ENCODE peak calls at places on chromosomes 5 and 9, in ten cellular contexts. H is fibroblast of lung, E is GM23248, B is GM12865, X is HCT116, U is OCI-LY7, C is heart left ventricle, S is IMR-90, V is A549, J is SK-N-MC. R is an unnamed sample.

GRCh38 chr5:54964405-54964804 is 21.0 kb downstream of the ESM1 start:
- DNase-seq in H (no peak), E (no peak), B (no peak), X (no peak), U (no peak), C (no peak), S (no peak), V (no peak), J (no peak), R (no peak)

GRCh38 chr5:177320879-177321278 is 9.2 kb upstream of the MXD3 start:
- DNase-seq in H (no peak), E (no peak), B (peak), X (no peak), U (no peak), C (no peak), S (no peak), V (no peak), J (no peak), R (no peak)

GRCh38 chr9:120779227-120779626 is 14.0 kb downstream of the FBXW2 start:
- DNase-seq in H (no peak), E (no peak), B (no peak), X (no peak), U (no peak), C (no peak), S (no peak), V (no peak), J (no peak), R (no peak)

GRCh38 chr5:90119531-90119940 is 290.0 kb downstream of the CETN3 start:
- DNase-seq in H (peak), E (no peak), B (no peak), X (no peak), U (no peak), C (no peak), S (no peak), V (peak), J (peak), R (peak)

GRCh38 chr9:129609486-129610192 is 11.3 kb downstream of the C9orf50 start:
- DNase-seq in H (peak), E (peak), B (peak), X (no peak), U (peak), C (peak), S (no peak), V (peak), J (no peak), R (peak)

GRCh38 chr5:141839015-141839513 is 39.1 kb downstream of the PCDH1 start:
- DNase-seq in H (peak), E (peak), B (no peak), X (no peak), U (peak), C (no peak), S (no peak), V (no peak), J (no peak), R (peak)

GRCh38 chr9:37693265-37693664 is 42.5 kb downstream of the FRMPD1 start:
- DNase-seq in H (no peak), E (peak), B (no peak), X (no peak), U (no peak), C (no peak), S (peak), V (no peak), J (no peak), R (no peak)

GRCh38 chr5:13745508-13745907 is 199.0 kb downstream of the DNAH5 start:
- DNase-seq in H (peak), E (peak), B (no peak), X (no peak), U (no peak), C (no peak), S (peak), V (peak), J (no peak), R (no peak)

GRCh38 chr5:55533806-55534435 is 843 bp downstream of the PLPP1 start:
- DNase-seq in H (peak), E (peak), B (peak), X (no peak), U (peak), C (no peak), S (peak), V (peak), J (no peak), R (peak)

GRCh38 chr5:100560860-100561259 is 25.7 kb downstream of the FAM174A start:
- DNase-seq in H (peak), E (no peak), B (no peak), X (no peak), U (no peak), C (no peak), S (peak), V (no peak), J (no peak), R (no peak)

GRCh38 chr5:139474815-139475791 is 4.3 kb downstream of the SMIM33 start:
- DNase-seq in H (peak), E (peak), B (no peak), X (no peak), U (no peak), C (no peak), S (peak), V (no peak), J (peak), R (peak)

GRCh38 chr9:26261503-26262330 is 583.5 kb upstream of the TUSC1 start:
- DNase-seq in H (peak), E (peak), B (no peak), X (no peak), U (no peak), C (no peak), S (peak), V (peak), J (no peak), R (peak)

GRCh38 chr5:60092671-60093422 is 199.3 kb upstream of the PDE4D start:
- DNase-seq in H (peak), E (peak), B (no peak), X (no peak), U (no peak), C (no peak), S (peak), V (peak), J (no peak), R (no peak)

GRCh38 chr9:93452710-93453046 is 703 bp downstream of the FAM120AOS start:
- DNase-seq in H (no peak), E (peak), B (no peak), X (no peak), U (no peak), C (peak), S (no peak), V (no peak), J (no peak), R (no peak)

GRCh38 chr5:157431544-157432200 is 28.3 kb upstream of the NIPAL4 start:
- DNase-seq in H (peak), E (peak), B (peak), X (peak), U (peak), C (no peak), S (peak), V (peak), J (no peak), R (peak)

GRCh38 chr9:79661926-79662552 is 90.3 kb downstream of the TLE4 start:
- DNase-seq in H (no peak), E (no peak), B (no peak), X (no peak), U (no peak), C (no peak), S (no peak), V (no peak), J (no peak), R (no peak)

GRCh38 chr9:76415731-76416130 is 21.5 kb upstream of the RFK start:
- DNase-seq in H (peak), E (no peak), B (no peak), X (no peak), U (no peak), C (no peak), S (no peak), V (no peak), J (no peak), R (peak)

GRCh38 chr9:110468950-110469349 is 110.6 kb downstream of the SVEP1 start:
- DNase-seq in H (no peak), E (no peak), B (no peak), X (no peak), U (no peak), C (no peak), S (no peak), V (no peak), J (no peak), R (no peak)

GRCh38 chr9:12776775-12777055 is 1.9 kb downstream of the LURAP1L start:
- DNase-seq in H (peak), E (peak), B (no peak), X (no peak), U (no peak), C (no peak), S (peak), V (no peak), J (no peak), R (peak)

GRCh38 chr9:69370430-69370829 is 45.4 kb downstream of the ENTREP1 start:
- DNase-seq in H (peak), E (no peak), B (no peak), X (no peak), U (no peak), C (no peak), S (no peak), V (no peak), J (no peak), R (peak)

GRCh38 chr9:129331366-129331765 is 153.3 kb upstream of the IER5L start:
- DNase-seq in H (peak), E (peak), B (no peak), X (no peak), U (no peak), C (no peak), S (no peak), V (no peak), J (no peak), R (no peak)

GRCh38 chr9:129886226-129887174 is 51.2 kb downstream of the USP20 start:
- DNase-seq in H (no peak), E (no peak), B (peak), X (no peak), U (no peak), C (no peak), S (no peak), V (no peak), J (no peak), R (peak)

GRCh38 chr5:158174918-158175663 is 316.1 kb upstream of the CLINT1 start:
- DNase-seq in H (peak), E (peak), B (peak), X (peak), U (peak), C (peak), S (peak), V (peak), J (peak), R (peak)

GRCh38 chr5:124748687-124749594 is 2.5 kb upstream of the ZNF608 start:
- DNase-seq in H (peak), E (peak), B (peak), X (peak), U (peak), C (peak), S (peak), V (peak), J (peak), R (peak)

GRCh38 chr9:70408393-70409040 is 5.9 kb downstream of the KLF9 start:
- DNase-seq in H (peak), E (no peak), B (no peak), X (no peak), U (no peak), C (no peak), S (no peak), V (no peak), J (no peak), R (no peak)

GRCh38 chr5:179312557-179313235 is 32.6 kb downstream of the ADAMTS2 start:
- DNase-seq in H (no peak), E (no peak), B (no peak), X (no peak), U (no peak), C (peak), S (peak), V (no peak), J (no peak), R (no peak)

GRCh38 chr9:93270976-93271375 is 87.0 kb downstream of the WNK2 start:
- DNase-seq in H (no peak), E (no peak), B (peak), X (no peak), U (peak), C (no peak), S (no peak), V (no peak), J (no peak), R (no peak)

GRCh38 chr9:12833701-12834100 is 58.9 kb downstream of the LURAP1L start:
- DNase-seq in H (no peak), E (no peak), B (no peak), X (no peak), U (no peak), C (no peak), S (no peak), V (no peak), J (no peak), R (no peak)

GRCh38 chr5:34452170-34452828 is 203.8 kb upstream of the RAI14 start:
- DNase-seq in H (peak), E (peak), B (peak), X (peak), U (no peak), C (no peak), S (peak), V (no peak), J (no peak), R (peak)

GRCh38 chr5:81420039-81420667 is 26.2 kb upstream of the ACOT12 start:
- DNase-seq in H (peak), E (peak), B (no peak), X (peak), U (no peak), C (no peak), S (peak), V (peak), J (peak), R (peak)

GRCh38 chr9:92001244-92001643 is 51.2 kb upstream of the ROR2 start:
- DNase-seq in H (no peak), E (peak), B (no peak), X (no peak), U (no peak), C (no peak), S (peak), V (no peak), J (no peak), R (no peak)

GRCh38 chr9:96476591-96476990 is 26.6 kb downstream of the HABP4 start:
- DNase-seq in H (peak), E (peak), B (no peak), X (no peak), U (no peak), C (no peak), S (peak), V (no peak), J (no peak), R (no peak)

GRCh38 chr9:89440046-89440445 is 57.9 kb downstream of the SEMA4D start:
- DNase-seq in H (no peak), E (no peak), B (no peak), X (no peak), U (no peak), C (no peak), S (no peak), V (no peak), J (no peak), R (no peak)

GRCh38 chr9:84993105-84993504 is 323.6 kb downstream of the NTRK2 start:
- DNase-seq in H (peak), E (no peak), B (no peak), X (no peak), U (no peak), C (no peak), S (no peak), V (no peak), J (no peak), R (no peak)

GRCh38 chr9:119961774-119962408 is 592.7 kb upstream of the BRINP1 start:
- DNase-seq in H (no peak), E (peak), B (peak), X (peak), U (no peak), C (no peak), S (peak), V (peak), J (no peak), R (peak)

GRCh38 chr5:34674226-34674625 is 18.1 kb downstream of the RAI14 start:
- DNase-seq in H (peak), E (peak), B (no peak), X (no peak), U (no peak), C (no peak), S (peak), V (no peak), J (no peak), R (peak)

GRCh38 chr5:109567374-109568044 is 122.2 kb upstream of the MAN2A1 start:
- DNase-seq in H (peak), E (peak), B (no peak), X (no peak), U (no peak), C (no peak), S (peak), V (no peak), J (no peak), R (peak)

GRCh38 chr5:37086466-37087178 is 162.6 kb downstream of the CPLANE1 start:
- DNase-seq in H (peak), E (peak), B (no peak), X (no peak), U (no peak), C (no peak), S (peak), V (no peak), J (no peak), R (peak)

GRCh38 chr9:131831380-131832165 is 91.7 kb upstream of the RAPGEF1 start:
- DNase-seq in H (no peak), E (no peak), B (no peak), X (no peak), U (no peak), C (peak), S (no peak), V (no peak), J (no peak), R (no peak)

DNA sequence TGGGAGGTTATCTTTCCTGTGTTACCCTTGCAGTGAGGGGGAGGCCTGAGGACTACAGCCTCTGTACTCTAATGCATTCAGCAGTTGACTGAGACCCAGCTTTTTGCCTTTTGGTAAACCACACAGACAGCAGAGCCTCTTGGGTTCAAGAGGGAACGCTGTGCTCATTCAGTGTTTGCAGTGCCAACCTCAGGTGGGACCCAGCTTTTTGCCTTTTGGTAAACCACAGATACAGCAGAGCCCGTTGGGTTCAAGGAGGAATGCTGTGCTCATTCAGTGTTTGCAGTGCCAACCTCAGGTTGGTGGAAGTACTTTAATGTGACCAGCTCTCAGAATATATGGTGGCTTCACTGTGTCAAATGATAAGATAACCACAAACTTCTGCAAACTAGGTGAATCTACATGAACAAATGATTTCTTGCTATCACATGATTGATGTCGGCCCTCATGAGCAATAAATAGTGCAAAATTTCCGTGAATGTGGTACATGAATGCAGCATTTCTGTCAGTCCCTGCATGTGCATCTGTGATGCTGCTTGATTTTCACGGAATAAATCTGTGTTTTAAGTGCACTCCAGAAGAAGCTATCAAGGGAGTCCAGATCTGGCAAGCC is 1.7 kb downstream of the IQGAP2 start:
- DNase-seq in H (no peak), E (no peak), B (no peak), X (no peak), U (peak), C (no peak), S (no peak), V (no peak), J (no peak), R (no peak)
- H3K4me3 ChIP-seq in H (no peak), E (no peak), B (peak), X (no peak), U (peak), C (peak), S (no peak), V (no peak), J (peak), R (no peak)

GRCh38 chr9:125744616-125745387 is 2.4 kb upstream of the PBX3 start:
- DNase-seq in H (peak), E (peak), B (no peak), X (no peak), U (no peak), C (no peak), S (peak), V (no peak), J (no peak), R (no peak)
- H3K4me3 ChIP-seq in H (no peak), E (peak), B (no peak), X (no peak), U (no peak), C (no peak), S (no peak), V (no peak), J (no peak), R (no peak)

DNA sequence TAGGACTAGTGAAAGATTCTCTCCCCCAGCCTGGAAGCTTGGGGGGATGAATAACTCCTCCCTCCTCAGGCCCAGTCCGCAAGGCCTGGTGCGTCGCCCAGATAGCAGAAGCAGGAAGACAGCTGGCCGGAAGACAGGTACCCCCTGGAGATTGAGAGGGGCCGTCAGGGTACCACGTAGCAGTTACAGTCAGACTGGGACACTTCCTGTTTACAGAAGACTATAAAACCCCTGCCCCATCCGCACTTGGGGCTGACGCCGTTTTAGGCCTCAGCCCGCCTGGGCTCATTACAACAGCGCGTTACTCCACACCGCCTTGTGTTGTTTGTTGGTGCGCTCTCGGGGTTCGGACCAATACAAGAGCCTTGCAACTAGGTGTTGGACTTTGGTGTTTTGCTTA is 15.4 kb downstream of the SEMA6A start:
- DNase-seq in H (no peak), E (no peak), B (no peak), X (no peak), U (no peak), C (no peak), S (no peak), V (no peak), J (no peak), R (no peak)
- H3K4me3 ChIP-seq in H (no peak), E (no peak), B (no peak), X (no peak), U (no peak), C (no peak), S (no peak), V (no peak), J (no peak), R (no peak)

DNA sequence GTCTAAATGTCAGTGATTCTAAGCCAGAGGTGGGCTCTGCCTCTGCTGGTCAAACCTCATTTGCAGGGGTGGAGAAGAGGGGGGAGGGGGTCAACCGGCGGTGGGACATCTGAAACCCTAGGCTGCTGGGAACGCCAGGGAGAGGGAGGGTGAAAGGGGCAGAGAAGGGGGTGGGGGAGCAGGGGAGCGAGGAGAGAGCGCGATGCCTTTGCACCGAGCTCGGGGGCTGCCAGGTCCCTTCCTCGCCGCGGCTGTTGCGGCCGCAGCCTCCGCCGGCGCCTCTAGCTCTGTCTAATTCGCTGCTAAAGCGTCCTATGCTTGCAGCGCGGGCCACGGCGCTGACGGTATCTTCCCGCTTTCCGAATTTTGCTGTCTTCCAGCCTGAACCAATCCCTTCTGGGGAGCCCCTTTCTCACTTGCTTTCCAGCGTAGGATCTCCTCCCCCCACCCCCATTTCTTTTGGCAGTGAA is at the start of gene FGF10:
- DNase-seq in H (peak), E (peak), B (no peak), X (no peak), U (no peak), C (peak), S (no peak), V (no peak), J (no peak), R (no peak)
- H3K4me3 ChIP-seq in H (peak), E (peak), B (no peak), X (no peak), U (no peak), C (peak), S (peak), V (peak), J (peak), R (peak)

R was measured in cardiac fibroblast.